ENCODE peak calls at places on chromosomes 3 and 15, in five cellular contexts. One of them, this sample, is unnamed. For H3K4me1, the result is how much of the 10 kb centered on the place peaks cover.

GRCh38 chr3:157129782-157130137 is 30.2 kb downstream of the CCNL1 start:
- DNase-seq in NT2/D1: no peak
- DNase-seq in neural progenitor cell: peak
- DNase-seq in BE2C: no peak
- DNase-seq in endothelial cell of umbilical vein: peak
- DNase-seq in this sample: no peak

GRCh38 chr3:52398670-52399081 is 46.2 kb downstream of the SEMA3G start:
- DNase-seq in neural progenitor cell: no peak
- DNase-seq in NT2/D1: no peak
- DNase-seq in endothelial cell of umbilical vein: no peak
- DNase-seq in BE2C: no peak
- DNase-seq in this sample: no peak

GRCh38 chr15:91985297-91985696 is 131.8 kb downstream of the SLCO3A1 start:
- DNase-seq in endothelial cell of umbilical vein: no peak
- DNase-seq in BE2C: no peak
- DNase-seq in neural progenitor cell: no peak
- DNase-seq in NT2/D1: no peak
- DNase-seq in this sample: no peak

GRCh38 chr3:156513619-156514018 is 41.3 kb downstream of the SSR3 start:
- DNase-seq in neural progenitor cell: no peak
- DNase-seq in NT2/D1: no peak
- DNase-seq in endothelial cell of umbilical vein: no peak
- DNase-seq in BE2C: no peak
- DNase-seq in this sample: no peak

GRCh38 chr15:96170616-96171270 is 159.8 kb upstream of the NR2F2 start:
- DNase-seq in endothelial cell of umbilical vein: no peak
- DNase-seq in BE2C: no peak
- DNase-seq in neural progenitor cell: no peak
- DNase-seq in NT2/D1: no peak
- DNase-seq in this sample: no peak

GRCh38 chr3:149367021-149367840 is 10.2 kb downstream of the TM4SF1 start:
- DNase-seq in NT2/D1: no peak
- DNase-seq in neural progenitor cell: no peak
- DNase-seq in BE2C: no peak
- DNase-seq in endothelial cell of umbilical vein: peak
- DNase-seq in this sample: no peak

GRCh38 chr3:90011136-90011535 is 903.7 kb downstream of the EPHA3 start:
- DNase-seq in endothelial cell of umbilical vein: no peak
- DNase-seq in neural progenitor cell: no peak
- DNase-seq in NT2/D1: no peak
- DNase-seq in BE2C: no peak
- DNase-seq in this sample: no peak

GRCh38 chr15:66006986-66007385 is 137.7 kb downstream of the RAB11A start:
- DNase-seq in endothelial cell of umbilical vein: no peak
- DNase-seq in NT2/D1: no peak
- DNase-seq in BE2C: no peak
- DNase-seq in neural progenitor cell: no peak
- DNase-seq in this sample: no peak

GRCh38 chr15:32909431-32909830 is 191.6 kb downstream of the GREM1 start:
- DNase-seq in BE2C: no peak
- DNase-seq in endothelial cell of umbilical vein: peak
- DNase-seq in neural progenitor cell: no peak
- DNase-seq in NT2/D1: no peak
- DNase-seq in this sample: no peak

GRCh38 chr3:9327578-9327977 is 35.3 kb upstream of the THUMPD3 start:
- DNase-seq in neural progenitor cell: no peak
- DNase-seq in BE2C: no peak
- DNase-seq in endothelial cell of umbilical vein: no peak
- DNase-seq in NT2/D1: no peak
- DNase-seq in this sample: no peak

GRCh38 chr3:112056451-112056929 is 22.0 kb downstream of the TMPRSS7 start:
- DNase-seq in neural progenitor cell: no peak
- DNase-seq in BE2C: no peak
- DNase-seq in endothelial cell of umbilical vein: no peak
- DNase-seq in NT2/D1: no peak
- DNase-seq in this sample: no peak

GRCh38 chr3:12940854-12941253 is 99.5 kb upstream of the RPL32 start:
- DNase-seq in NT2/D1: no peak
- DNase-seq in neural progenitor cell: no peak
- DNase-seq in BE2C: no peak
- DNase-seq in endothelial cell of umbilical vein: no peak
- DNase-seq in this sample: no peak

GRCh38 chr3:142165194-142165593 is 15.8 kb upstream of the TFDP2 start:
- DNase-seq in endothelial cell of umbilical vein: no peak
- DNase-seq in BE2C: no peak
- DNase-seq in neural progenitor cell: no peak
- DNase-seq in NT2/D1: no peak
- DNase-seq in this sample: no peak

GRCh38 chr3:164060923-164061322 is 1017.4 kb downstream of the SI start:
- DNase-seq in NT2/D1: no peak
- DNase-seq in neural progenitor cell: no peak
- DNase-seq in BE2C: no peak
- DNase-seq in endothelial cell of umbilical vein: no peak
- DNase-seq in this sample: no peak

GRCh38 chr3:56754753-56755365 is 46.9 kb downstream of the ARHGEF3 start:
- DNase-seq in BE2C: no peak
- DNase-seq in neural progenitor cell: no peak
- DNase-seq in NT2/D1: no peak
- DNase-seq in endothelial cell of umbilical vein: peak
- DNase-seq in this sample: peak

GRCh38 chr3:131020122-131020693 is 6.4 kb downstream of the ASTE1 start:
- DNase-seq in BE2C: no peak
- DNase-seq in neural progenitor cell: peak
- DNase-seq in NT2/D1: no peak
- DNase-seq in endothelial cell of umbilical vein: no peak
- DNase-seq in this sample: no peak

GRCh38 chr15:101489236-101489632 is 273 bp downstream of the PCSK6 start:
- DNase-seq in neural progenitor cell: peak
- DNase-seq in BE2C: peak
- DNase-seq in NT2/D1: peak
- DNase-seq in endothelial cell of umbilical vein: no peak
- DNase-seq in this sample: no peak

GRCh38 chr3:150721285-150722130 is 17.8 kb upstream of the ERICH6 start:
- DNase-seq in BE2C: no peak
- DNase-seq in NT2/D1: peak
- DNase-seq in neural progenitor cell: peak
- DNase-seq in endothelial cell of umbilical vein: peak
- DNase-seq in this sample: no peak

GRCh38 chr15:57500979-57501576 is 90.6 kb upstream of the MYZAP start:
- DNase-seq in BE2C: no peak
- DNase-seq in endothelial cell of umbilical vein: peak
- DNase-seq in neural progenitor cell: no peak
- DNase-seq in NT2/D1: no peak
- DNase-seq in this sample: no peak

GRCh38 chr15:84949043-84949442 is 32.6 kb upstream of the PDE8A start:
- DNase-seq in endothelial cell of umbilical vein: no peak
- DNase-seq in BE2C: no peak
- DNase-seq in NT2/D1: no peak
- DNase-seq in neural progenitor cell: no peak
- DNase-seq in this sample: no peak

DNA sequence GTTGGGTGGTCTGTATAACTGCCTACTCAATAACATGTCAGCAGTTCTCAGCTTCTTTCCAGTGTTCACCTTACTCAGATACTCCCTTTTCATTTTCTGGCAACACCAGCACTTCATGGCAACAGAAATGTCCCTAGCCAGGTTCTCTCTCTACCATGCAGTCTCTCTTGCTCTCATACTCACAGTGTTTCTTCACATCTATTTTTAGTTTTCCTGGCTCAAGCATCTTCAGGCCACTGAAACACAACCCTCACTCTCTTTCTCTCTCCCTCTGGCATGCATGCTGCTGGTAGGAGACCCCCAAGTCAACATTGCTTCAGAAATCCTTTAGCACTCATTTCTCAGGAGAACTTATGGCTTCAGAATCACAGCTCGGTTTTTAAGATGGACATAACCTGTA is at the start of gene CAPN3:
- DNase-seq in NT2/D1: no peak
- DNase-seq in BE2C: no peak
- DNase-seq in neural progenitor cell: no peak
- DNase-seq in endothelial cell of umbilical vein: no peak
- DNase-seq in this sample: no peak
- H3K4me1 ChIP-seq in NT2/D1: under half
- H3K4me1 ChIP-seq in BE2C: under half
- H3K4me1 ChIP-seq in neural progenitor cell: under half
- H3K4me1 ChIP-seq in endothelial cell of umbilical vein: under half
- H3K4me1 ChIP-seq in this sample: under half

GRCh38 chr3:39141211-39141995 is 12.0 kb downstream of the CSRNP1 start:
- DNase-seq in neural progenitor cell: no peak
- DNase-seq in BE2C: no peak
- DNase-seq in endothelial cell of umbilical vein: peak
- DNase-seq in NT2/D1: no peak
- DNase-seq in this sample: no peak
- H3K4me3 ChIP-seq in neural progenitor cell: no peak
- H3K4me3 ChIP-seq in BE2C: no peak
- H3K4me3 ChIP-seq in endothelial cell of umbilical vein: no peak
- H3K4me3 ChIP-seq in NT2/D1: no peak
- H3K4me3 ChIP-seq in this sample: no peak

GRCh38 chr15:51735211-51735610 is 2.2 kb downstream of the LYSMD2 start:
- DNase-seq in neural progenitor cell: no peak
- DNase-seq in endothelial cell of umbilical vein: no peak
- DNase-seq in NT2/D1: no peak
- DNase-seq in BE2C: peak
- DNase-seq in this sample: no peak
- H3K4me1 ChIP-seq in neural progenitor cell: under half
- H3K4me1 ChIP-seq in endothelial cell of umbilical vein: under half
- H3K4me1 ChIP-seq in NT2/D1: under half
- H3K4me1 ChIP-seq in BE2C: under half
- H3K4me1 ChIP-seq in this sample: half or more

GRCh38 chr3:172750368-172751187 is at the start of gene ECT2:
- DNase-seq in neural progenitor cell: peak
- DNase-seq in NT2/D1: peak
- DNase-seq in endothelial cell of umbilical vein: peak
- DNase-seq in BE2C: peak
- DNase-seq in this sample: peak

GRCh38 chr3:172751188-172751571 is 654 bp downstream of the ECT2 start:
- DNase-seq in BE2C: no peak
- DNase-seq in endothelial cell of umbilical vein: peak
- DNase-seq in NT2/D1: no peak
- DNase-seq in neural progenitor cell: peak
- DNase-seq in this sample: no peak

GRCh38 chr3:172750069-172750367 is 508 bp upstream of the ECT2 start:
- DNase-seq in NT2/D1: no peak
- DNase-seq in endothelial cell of umbilical vein: no peak
- DNase-seq in BE2C: no peak
- DNase-seq in neural progenitor cell: no peak
- DNase-seq in this sample: no peak

GRCh38 chr3:172752651-172753050 is 2.1 kb downstream of the ECT2 start:
- DNase-seq in endothelial cell of umbilical vein: no peak
- DNase-seq in neural progenitor cell: no peak
- DNase-seq in BE2C: no peak
- DNase-seq in NT2/D1: no peak
- DNase-seq in this sample: no peak

GRCh38 chr3:172753125-172753524 is 2.6 kb downstream of the ECT2 start:
- DNase-seq in endothelial cell of umbilical vein: no peak
- DNase-seq in NT2/D1: no peak
- DNase-seq in BE2C: no peak
- DNase-seq in neural progenitor cell: no peak
- DNase-seq in this sample: no peak
- H3K4me3 ChIP-seq in endothelial cell of umbilical vein: no peak
- H3K4me3 ChIP-seq in NT2/D1: no peak
- H3K4me3 ChIP-seq in BE2C: no peak
- H3K4me3 ChIP-seq in neural progenitor cell: peak
- H3K4me3 ChIP-seq in this sample: no peak

GRCh38 chr15:70158309-70158995 is 60.7 kb upstream of the TLE3 start:
- DNase-seq in neural progenitor cell: no peak
- DNase-seq in BE2C: no peak
- DNase-seq in endothelial cell of umbilical vein: no peak
- DNase-seq in NT2/D1: no peak
- DNase-seq in this sample: no peak
- H3K4me1 ChIP-seq in neural progenitor cell: under half
- H3K4me1 ChIP-seq in BE2C: under half
- H3K4me1 ChIP-seq in endothelial cell of umbilical vein: under half
- H3K4me1 ChIP-seq in NT2/D1: under half
- H3K4me1 ChIP-seq in this sample: under half

GRCh38 chr3:25427155-25428002 is 684 bp upstream of the RARB start:
- DNase-seq in neural progenitor cell: no peak
- DNase-seq in NT2/D1: no peak
- DNase-seq in endothelial cell of umbilical vein: peak
- DNase-seq in BE2C: no peak
- DNase-seq in this sample: no peak

GRCh38 chr3:25429441-25429907 is 1.4 kb downstream of the RARB start:
- DNase-seq in endothelial cell of umbilical vein: peak
- DNase-seq in BE2C: no peak
- DNase-seq in NT2/D1: no peak
- DNase-seq in neural progenitor cell: no peak
- DNase-seq in this sample: no peak

GRCh38 chr3:25426408-25426807 is 1.7 kb upstream of the RARB start:
- DNase-seq in BE2C: no peak
- DNase-seq in endothelial cell of umbilical vein: no peak
- DNase-seq in NT2/D1: no peak
- DNase-seq in neural progenitor cell: peak
- DNase-seq in this sample: no peak

GRCh38 chr3:25428950-25429349 is 887 bp downstream of the RARB start:
- DNase-seq in BE2C: no peak
- DNase-seq in neural progenitor cell: no peak
- DNase-seq in endothelial cell of umbilical vein: no peak
- DNase-seq in NT2/D1: no peak
- DNase-seq in this sample: no peak

GRCh38 chr3:25428003-25428861 is at the start of gene RARB:
- DNase-seq in endothelial cell of umbilical vein: peak
- DNase-seq in NT2/D1: peak
- DNase-seq in neural progenitor cell: peak
- DNase-seq in BE2C: peak
- DNase-seq in this sample: no peak
- H3K4me3 ChIP-seq in endothelial cell of umbilical vein: peak
- H3K4me3 ChIP-seq in NT2/D1: peak
- H3K4me3 ChIP-seq in neural progenitor cell: peak
- H3K4me3 ChIP-seq in BE2C: peak
- H3K4me3 ChIP-seq in this sample: no peak

GRCh38 chr3:190013943-190014924 is 106.5 kb downstream of the P3H2 start:
- DNase-seq in BE2C: no peak
- DNase-seq in NT2/D1: no peak
- DNase-seq in neural progenitor cell: no peak
- DNase-seq in endothelial cell of umbilical vein: no peak
- DNase-seq in this sample: no peak
- H3K4me1 ChIP-seq in BE2C: under half
- H3K4me1 ChIP-seq in NT2/D1: under half
- H3K4me1 ChIP-seq in neural progenitor cell: under half
- H3K4me1 ChIP-seq in endothelial cell of umbilical vein: under half
- H3K4me1 ChIP-seq in this sample: under half

GRCh38 chr3:33218072-33218445 is 551 bp downstream of the SUSD5 start:
- DNase-seq in endothelial cell of umbilical vein: peak
- DNase-seq in NT2/D1: no peak
- DNase-seq in neural progenitor cell: peak
- DNase-seq in BE2C: no peak
- DNase-seq in this sample: no peak
- H3K4me3 ChIP-seq in endothelial cell of umbilical vein: peak
- H3K4me3 ChIP-seq in NT2/D1: peak
- H3K4me3 ChIP-seq in neural progenitor cell: peak
- H3K4me3 ChIP-seq in BE2C: no peak
- H3K4me3 ChIP-seq in this sample: no peak